ENCODE peak calls at places on chromosome 14, in eight cellular contexts. E is neuronal stem cell; Q is heart left ventricle; U is Peyer's patch; N is esophagus squamous epithelium; L is transverse colon; K is CD8-positive, alpha-beta T cell; Z is fibroblast of pulmonary artery. F is an unnamed sample.

GRCh38 chr14:22036541-22036940 is 362.9 kb upstream of the OR4E1 start:
- DNase-seq in E (no peak), Q (no peak), U (no peak), N (no peak), L (no peak), K (no peak), Z (no peak), F (no peak)

GRCh38 chr14:35114036-35114435 is 7.8 kb downstream of the PPP2R3C start:
- DNase-seq in E (no peak), Q (no peak), U (no peak), N (no peak), L (no peak), K (no peak), Z (peak), F (no peak)

GRCh38 chr14:103123128-103123633 is at the start of gene TNFAIP2:
- DNase-seq in E (no peak), Q (peak), U (no peak), N (no peak), L (peak), K (no peak), Z (no peak), F (peak)

GRCh38 chr14:31297701-31298344 is 90.2 kb upstream of the HECTD1 start:
- DNase-seq in E (no peak), Q (no peak), U (no peak), N (no peak), L (no peak), K (no peak), Z (peak), F (no peak)

GRCh38 chr14:24178399-24179178 is 6.7 kb downstream of the REC8 start:
- DNase-seq in E (no peak), Q (no peak), U (no peak), N (no peak), L (no peak), K (no peak), Z (no peak), F (no peak)

GRCh38 chr14:68403794-68404522 is 388.9 kb downstream of the ZFP36L1 start:
- DNase-seq in E (no peak), Q (no peak), U (no peak), N (no peak), L (no peak), K (no peak), Z (no peak), F (no peak)

GRCh38 chr14:57848353-57848752 is 17.5 kb downstream of the SLC35F4 start:
- DNase-seq in E (no peak), Q (no peak), U (no peak), N (no peak), L (no peak), K (no peak), Z (no peak), F (no peak)

GRCh38 chr14:82655770-82656169 is 1122.1 kb upstream of the SEL1L start:
- DNase-seq in E (no peak), Q (no peak), U (no peak), N (no peak), L (no peak), K (no peak), Z (no peak), F (no peak)

GRCh38 chr14:79256311-79256879 is 954.9 kb downstream of the DIO2 start:
- DNase-seq in E (no peak), Q (no peak), U (no peak), N (no peak), L (no peak), K (no peak), Z (no peak), F (no peak)

GRCh38 chr14:53432378-53432802 is 279.3 kb upstream of the DDHD1 start:
- DNase-seq in E (peak), Q (no peak), U (no peak), N (no peak), L (no peak), K (no peak), Z (peak), F (peak)

GRCh38 chr14:78403278-78403815 is 233.2 kb downstream of the NRXN3 start:
- DNase-seq in E (no peak), Q (no peak), U (no peak), N (no peak), L (no peak), K (no peak), Z (peak), F (no peak)

GRCh38 chr14:63986789-63987533 is 134.2 kb downstream of the SYNE2 start:
- DNase-seq in E (peak), Q (no peak), U (no peak), N (no peak), L (peak), K (no peak), Z (peak), F (no peak)

GRCh38 chr14:50344116-50344775 is 32.1 kb downstream of the DMAC2L start:
- DNase-seq in E (no peak), Q (no peak), U (no peak), N (no peak), L (no peak), K (no peak), Z (no peak), F (no peak)

GRCh38 chr14:63174760-63175191 is 29.5 kb upstream of the RHOJ start:
- DNase-seq in E (peak), Q (peak), U (no peak), N (no peak), L (no peak), K (no peak), Z (peak), F (peak)

GRCh38 chr14:70188608-70189540 is at the start of gene SLC8A3:
- DNase-seq in E (peak), Q (no peak), U (no peak), N (no peak), L (no peak), K (no peak), Z (peak), F (peak)

GRCh38 chr14:50620341-50620740 is 47.8 kb downstream of the SAV1 start:
- DNase-seq in E (no peak), Q (no peak), U (no peak), N (no peak), L (no peak), K (no peak), Z (peak), F (no peak)

GRCh38 chr14:24171422-24172260 is at the start of gene REC8:
- DNase-seq in E (peak), Q (peak), U (peak), N (no peak), L (peak), K (peak), Z (peak), F (peak)

GRCh38 chr14:59229653-59230406 is 41.4 kb downstream of the DAAM1 start:
- DNase-seq in E (no peak), Q (no peak), U (no peak), N (no peak), L (no peak), K (no peak), Z (no peak), F (no peak)

GRCh38 chr14:83467811-83468210 is 1934.2 kb upstream of the SEL1L start:
- DNase-seq in E (no peak), Q (no peak), U (no peak), N (no peak), L (no peak), K (no peak), Z (no peak), F (no peak)

GRCh38 chr14:80390911-80391310 is 179.6 kb upstream of the DIO2 start:
- DNase-seq in E (peak), Q (no peak), U (no peak), N (no peak), L (no peak), K (no peak), Z (peak), F (no peak)

GRCh38 chr14:27672047-27672446 is 1074.2 kb upstream of the NOVA1 start:
- DNase-seq in E (no peak), Q (no peak), U (no peak), N (no peak), L (no peak), K (no peak), Z (no peak), F (no peak)

GRCh38 chr14:96098999-96099335 is 59.8 kb downstream of the C14orf132 start:
- DNase-seq in E (no peak), Q (no peak), U (no peak), N (no peak), L (no peak), K (no peak), Z (no peak), F (no peak)

GRCh38 chr14:99127651-99128167 is 144.3 kb downstream of the BCL11B start:
- DNase-seq in E (no peak), Q (no peak), U (no peak), N (no peak), L (no peak), K (no peak), Z (peak), F (no peak)

DNA sequence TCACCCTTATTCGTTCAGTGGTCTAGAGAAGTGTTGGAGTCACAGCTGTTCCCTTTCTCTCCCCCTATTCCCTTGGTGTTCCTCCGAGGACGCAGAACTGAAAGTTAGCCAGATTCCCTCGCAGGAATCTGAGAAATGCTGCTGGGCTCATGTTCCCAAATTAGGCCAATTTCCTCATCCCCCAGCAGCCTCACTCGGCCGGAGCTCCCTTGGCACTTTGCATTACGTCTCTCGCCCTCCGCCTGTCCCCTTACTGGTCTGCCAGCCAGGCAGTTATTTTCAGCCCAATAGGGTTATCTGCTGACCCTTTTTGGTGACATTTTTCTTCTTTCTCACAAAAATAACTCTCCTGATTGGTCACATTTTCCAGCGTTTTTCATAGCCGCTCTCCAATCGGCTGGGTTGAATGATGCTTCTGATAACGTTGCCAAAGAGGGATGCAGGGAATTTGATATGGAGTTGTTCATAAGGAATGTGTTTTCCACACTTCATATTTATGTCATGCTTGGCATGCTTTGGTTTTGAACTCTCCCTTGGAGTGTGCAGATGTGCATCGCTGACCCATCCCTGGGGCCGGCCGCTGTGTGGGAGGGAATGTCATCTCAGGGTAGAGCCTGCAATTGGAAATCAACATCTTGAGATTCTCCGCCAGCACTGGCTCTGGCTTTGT is 9.9 kb downstream of the IFT43 start:
- DNase-seq in E (no peak), Q (peak), U (no peak), N (no peak), L (peak), K (no peak), Z (peak), F (peak)
- H3K4me3 ChIP-seq in E (no peak), Q (no peak), U (no peak), N (peak), L (no peak), K (no peak), Z (no peak), F (no peak)

DNA sequence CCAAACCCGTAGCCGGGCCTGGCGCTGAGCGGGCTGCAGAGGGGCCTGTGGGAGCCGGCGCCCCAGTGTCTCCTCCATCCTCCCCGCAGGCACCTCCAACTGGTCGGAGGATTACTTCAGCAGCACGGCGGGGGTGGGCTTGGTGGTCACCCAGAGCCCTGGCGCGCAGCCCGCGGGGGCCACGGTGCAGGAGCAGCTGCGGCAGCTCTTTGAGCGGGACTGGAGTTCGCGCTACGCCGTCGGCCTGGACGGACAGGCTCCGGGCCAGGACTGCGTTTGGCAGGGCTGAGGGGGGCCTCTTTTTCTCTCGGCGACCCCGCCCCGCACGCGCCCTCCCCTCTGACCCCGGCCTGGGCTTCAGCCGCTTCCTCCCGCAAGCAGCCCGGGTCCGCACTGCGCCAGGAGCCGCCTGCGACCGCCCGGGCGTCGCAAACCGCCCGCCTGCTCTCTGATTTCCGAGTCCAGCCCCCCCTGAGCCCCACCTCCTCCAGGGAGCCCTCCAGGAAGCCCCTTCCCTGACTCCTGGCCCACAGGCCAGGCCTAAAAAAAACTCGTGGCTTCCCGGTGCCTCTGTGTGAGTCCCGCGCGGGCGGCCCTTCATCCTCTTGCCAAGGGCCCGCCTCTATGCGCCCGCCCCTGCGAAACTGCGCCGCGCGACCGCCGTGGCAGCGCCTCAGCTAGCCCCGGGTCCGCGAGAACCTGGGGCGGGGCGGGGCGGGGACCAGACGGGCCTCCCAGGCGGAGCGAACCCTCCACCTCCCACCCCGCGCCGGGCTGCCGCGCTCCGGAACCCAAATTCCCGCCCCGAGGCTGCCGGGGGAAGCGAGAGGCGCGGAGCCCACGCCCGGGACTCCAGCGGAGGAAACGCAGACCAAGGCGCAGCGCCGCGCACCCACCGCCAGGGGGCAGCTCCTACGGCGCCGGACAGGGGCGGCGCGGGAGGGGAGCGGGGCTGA is 8.3 kb downstream of the PLD4 start:
- DNase-seq in E (peak), Q (peak), U (peak), N (no peak), L (peak), K (peak), Z (peak), F (peak)
- H3K4me3 ChIP-seq in E (peak), Q (peak), U (peak), N (peak), L (peak), K (peak), Z (peak), F (no peak)

DNA sequence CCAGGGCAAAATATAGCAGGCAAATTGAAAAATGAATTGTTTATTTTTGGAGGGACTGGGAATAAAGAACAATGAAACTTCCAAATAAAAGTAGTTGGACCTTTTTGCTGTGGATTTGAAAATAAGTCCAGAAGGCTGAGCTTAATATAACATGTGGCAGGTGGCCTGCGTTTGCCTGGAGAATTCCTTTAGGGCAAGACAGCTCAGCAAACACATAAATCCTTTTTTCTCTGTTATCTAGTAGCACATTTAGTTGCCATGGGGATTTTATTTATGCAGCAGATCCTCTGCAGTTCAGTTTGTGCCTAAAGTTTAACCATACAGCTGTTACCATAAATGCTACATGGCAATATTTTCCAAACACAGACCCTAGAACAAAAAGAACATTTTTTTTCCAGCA is 180.0 kb downstream of the NPAS3 start:
- DNase-seq in E (no peak), Q (no peak), U (no peak), N (no peak), L (no peak), K (no peak), Z (no peak), F (no peak)
- H3K4me3 ChIP-seq in E (no peak), Q (no peak), U (no peak), N (no peak), L (no peak), K (no peak), Z (no peak), F (no peak)

GRCh38 chr14:60790850-60791249 is 56.3 kb downstream of the MNAT1 start:
- DNase-seq in E (no peak), Q (no peak), U (no peak), N (no peak), L (no peak), K (no peak), Z (no peak), F (no peak)

GRCh38 chr14:60789656-60790055 is 55.1 kb downstream of the MNAT1 start:
- DNase-seq in E (no peak), Q (no peak), U (no peak), N (no peak), L (no peak), K (no peak), Z (no peak), F (no peak)

DNA sequence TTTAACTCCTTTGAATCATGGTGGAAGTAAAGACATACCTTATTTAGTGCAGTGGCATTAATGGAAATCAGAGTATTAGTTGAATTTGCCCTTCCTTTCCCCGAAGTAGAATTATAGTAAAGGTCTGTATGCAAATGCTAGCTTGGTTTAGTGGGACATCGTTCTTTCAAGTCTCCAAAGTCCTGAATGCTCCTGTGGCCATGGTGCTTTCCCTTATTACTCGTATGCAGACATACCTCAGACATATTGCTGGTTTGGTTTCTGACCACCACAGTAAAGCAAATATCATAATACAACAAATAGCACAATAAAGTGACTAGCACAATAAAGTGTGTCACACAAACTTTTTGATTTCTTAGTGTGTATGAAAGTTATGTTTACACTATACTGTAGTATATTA is 52.3 kb downstream of the MNAT1 start:
- DNase-seq in E (no peak), Q (no peak), U (no peak), N (no peak), L (no peak), K (no peak), Z (no peak), F (no peak)
- H3K4me3 ChIP-seq in E (no peak), Q (no peak), U (no peak), N (no peak), L (no peak), K (no peak), Z (no peak), F (no peak)

GRCh38 chr14:23119362-23120327 is 590 bp upstream of the CEBPE start:
- DNase-seq in E (no peak), Q (no peak), U (peak), N (no peak), L (no peak), K (peak), Z (no peak), F (no peak)
- H3K4me3 ChIP-seq in E (no peak), Q (peak), U (no peak), N (no peak), L (no peak), K (peak), Z (no peak), F (no peak)